ENCODE peak calls at places on chromosomes 12 and 14, in nine cellular contexts. One of them, this sample, is unnamed.

GRCh38 chr12:121620328-121620891 is 5.9 kb upstream of the ORAI1 start:
- DNase-seq in ovary: no peak
- DNase-seq in NCI-H446: no peak
- DNase-seq in stimulated activated CD4-positive, alpha-beta T cell treated with anti-CD3 and anti-CD28 coated beads, Interleukin-15, amount 100 ng/mL, for 48 hours: no peak
- DNase-seq in cardiac septum: no peak
- DNase-seq in iPS DF 19.7: no peak
- DNase-seq in head of caudate nucleus: no peak
- DNase-seq in CD4-positive, alpha-beta T cell: no peak
- DNase-seq in NCI-H345: no peak
- DNase-seq in this sample: no peak

GRCh38 chr12:121451931-121452330 is 52.0 kb downstream of the RNF34 start:
- DNase-seq in ovary: no peak
- DNase-seq in NCI-H446: no peak
- DNase-seq in stimulated activated CD4-positive, alpha-beta T cell treated with anti-CD3 and anti-CD28 coated beads, Interleukin-15, amount 100 ng/mL, for 48 hours: no peak
- DNase-seq in cardiac septum: no peak
- DNase-seq in iPS DF 19.7: no peak
- DNase-seq in head of caudate nucleus: no peak
- DNase-seq in CD4-positive, alpha-beta T cell: no peak
- DNase-seq in NCI-H345: no peak
- DNase-seq in this sample: no peak

GRCh38 chr12:27296674-27297073 is 36.0 kb upstream of the BMAL2 start:
- DNase-seq in ovary: no peak
- DNase-seq in NCI-H446: no peak
- DNase-seq in stimulated activated CD4-positive, alpha-beta T cell treated with anti-CD3 and anti-CD28 coated beads, Interleukin-15, amount 100 ng/mL, for 48 hours: no peak
- DNase-seq in cardiac septum: no peak
- DNase-seq in iPS DF 19.7: no peak
- DNase-seq in head of caudate nucleus: no peak
- DNase-seq in CD4-positive, alpha-beta T cell: no peak
- DNase-seq in NCI-H345: no peak
- DNase-seq in this sample: no peak

GRCh38 chr14:94144765-94145164 is 15.4 kb upstream of the IFI27L2 start:
- DNase-seq in ovary: no peak
- DNase-seq in NCI-H446: no peak
- DNase-seq in stimulated activated CD4-positive, alpha-beta T cell treated with anti-CD3 and anti-CD28 coated beads, Interleukin-15, amount 100 ng/mL, for 48 hours: no peak
- DNase-seq in cardiac septum: no peak
- DNase-seq in iPS DF 19.7: peak; percentile 67
- DNase-seq in head of caudate nucleus: no peak
- DNase-seq in CD4-positive, alpha-beta T cell: no peak
- DNase-seq in NCI-H345: no peak
- DNase-seq in this sample: no peak

GRCh38 chr14:75399819-75400678 is 27.8 kb upstream of the JDP2 start:
- DNase-seq in ovary: peak; percentile 60
- DNase-seq in NCI-H446: peak; percentile 87
- DNase-seq in stimulated activated CD4-positive, alpha-beta T cell treated with anti-CD3 and anti-CD28 coated beads, Interleukin-15, amount 100 ng/mL, for 48 hours: no peak
- DNase-seq in cardiac septum: peak; percentile 92
- DNase-seq in iPS DF 19.7: no peak
- DNase-seq in head of caudate nucleus: peak; percentile 85
- DNase-seq in CD4-positive, alpha-beta T cell: no peak
- DNase-seq in NCI-H345: peak; percentile 99
- DNase-seq in this sample: peak; percentile 76

GRCh38 chr12:98470469-98471082 is 44.8 kb upstream of the TMPO start:
- DNase-seq in ovary: no peak
- DNase-seq in NCI-H446: no peak
- DNase-seq in stimulated activated CD4-positive, alpha-beta T cell treated with anti-CD3 and anti-CD28 coated beads, Interleukin-15, amount 100 ng/mL, for 48 hours: no peak
- DNase-seq in cardiac septum: no peak
- DNase-seq in iPS DF 19.7: no peak
- DNase-seq in head of caudate nucleus: no peak
- DNase-seq in CD4-positive, alpha-beta T cell: no peak
- DNase-seq in NCI-H345: no peak
- DNase-seq in this sample: no peak

GRCh38 chr14:78335531-78335930 is 165.4 kb downstream of the NRXN3 start:
- DNase-seq in ovary: no peak
- DNase-seq in NCI-H446: no peak
- DNase-seq in stimulated activated CD4-positive, alpha-beta T cell treated with anti-CD3 and anti-CD28 coated beads, Interleukin-15, amount 100 ng/mL, for 48 hours: no peak
- DNase-seq in cardiac septum: no peak
- DNase-seq in iPS DF 19.7: no peak
- DNase-seq in head of caudate nucleus: no peak
- DNase-seq in CD4-positive, alpha-beta T cell: no peak
- DNase-seq in NCI-H345: no peak
- DNase-seq in this sample: no peak

GRCh38 chr12:180445-180844 is 33.5 kb downstream of the SLC6A12 start:
- DNase-seq in ovary: no peak
- DNase-seq in NCI-H446: no peak
- DNase-seq in stimulated activated CD4-positive, alpha-beta T cell treated with anti-CD3 and anti-CD28 coated beads, Interleukin-15, amount 100 ng/mL, for 48 hours: no peak
- DNase-seq in cardiac septum: no peak
- DNase-seq in iPS DF 19.7: no peak
- DNase-seq in head of caudate nucleus: peak; percentile 39
- DNase-seq in CD4-positive, alpha-beta T cell: no peak
- DNase-seq in NCI-H345: no peak
- DNase-seq in this sample: no peak

GRCh38 chr12:7966558-7966957 is 30.6 kb upstream of the SLC2A3 start:
- DNase-seq in ovary: no peak
- DNase-seq in NCI-H446: no peak
- DNase-seq in stimulated activated CD4-positive, alpha-beta T cell treated with anti-CD3 and anti-CD28 coated beads, Interleukin-15, amount 100 ng/mL, for 48 hours: peak; percentile 21
- DNase-seq in cardiac septum: no peak
- DNase-seq in iPS DF 19.7: no peak
- DNase-seq in head of caudate nucleus: peak; percentile 14
- DNase-seq in CD4-positive, alpha-beta T cell: no peak
- DNase-seq in NCI-H345: no peak
- DNase-seq in this sample: no peak

GRCh38 chr14:49550284-49551184 is 35.6 kb downstream of the RPS29 start:
- DNase-seq in ovary: no peak
- DNase-seq in NCI-H446: no peak
- DNase-seq in stimulated activated CD4-positive, alpha-beta T cell treated with anti-CD3 and anti-CD28 coated beads, Interleukin-15, amount 100 ng/mL, for 48 hours: no peak
- DNase-seq in cardiac septum: no peak
- DNase-seq in iPS DF 19.7: no peak
- DNase-seq in head of caudate nucleus: no peak
- DNase-seq in CD4-positive, alpha-beta T cell: no peak
- DNase-seq in NCI-H345: peak; percentile 17
- DNase-seq in this sample: peak; percentile 39

GRCh38 chr12:98532687-98533304 is 17.4 kb downstream of the TMPO start:
- DNase-seq in ovary: no peak
- DNase-seq in NCI-H446: no peak
- DNase-seq in stimulated activated CD4-positive, alpha-beta T cell treated with anti-CD3 and anti-CD28 coated beads, Interleukin-15, amount 100 ng/mL, for 48 hours: no peak
- DNase-seq in cardiac septum: no peak
- DNase-seq in iPS DF 19.7: no peak
- DNase-seq in head of caudate nucleus: no peak
- DNase-seq in CD4-positive, alpha-beta T cell: no peak
- DNase-seq in NCI-H345: peak; percentile 50
- DNase-seq in this sample: peak; percentile 30

GRCh38 chr12:90543841-90544240 is 411.1 kb downstream of the CCER1 start:
- DNase-seq in ovary: no peak
- DNase-seq in NCI-H446: no peak
- DNase-seq in stimulated activated CD4-positive, alpha-beta T cell treated with anti-CD3 and anti-CD28 coated beads, Interleukin-15, amount 100 ng/mL, for 48 hours: no peak
- DNase-seq in cardiac septum: no peak
- DNase-seq in iPS DF 19.7: no peak
- DNase-seq in head of caudate nucleus: no peak
- DNase-seq in CD4-positive, alpha-beta T cell: no peak
- DNase-seq in NCI-H345: no peak
- DNase-seq in this sample: peak; percentile 12

GRCh38 chr12:43444940-43445564 is 107.0 kb downstream of the ADAMTS20 start:
- DNase-seq in ovary: no peak
- DNase-seq in NCI-H446: peak; percentile 23
- DNase-seq in stimulated activated CD4-positive, alpha-beta T cell treated with anti-CD3 and anti-CD28 coated beads, Interleukin-15, amount 100 ng/mL, for 48 hours: peak; percentile 38
- DNase-seq in cardiac septum: no peak
- DNase-seq in iPS DF 19.7: peak; percentile 5
- DNase-seq in head of caudate nucleus: peak; percentile 70
- DNase-seq in CD4-positive, alpha-beta T cell: peak; percentile 25
- DNase-seq in NCI-H345: no peak
- DNase-seq in this sample: peak; percentile 32

GRCh38 chr14:95504135-95505029 is 12.1 kb downstream of the SYNE3 start:
- DNase-seq in ovary: no peak
- DNase-seq in NCI-H446: no peak
- DNase-seq in stimulated activated CD4-positive, alpha-beta T cell treated with anti-CD3 and anti-CD28 coated beads, Interleukin-15, amount 100 ng/mL, for 48 hours: no peak
- DNase-seq in cardiac septum: no peak
- DNase-seq in iPS DF 19.7: no peak
- DNase-seq in head of caudate nucleus: no peak
- DNase-seq in CD4-positive, alpha-beta T cell: no peak
- DNase-seq in NCI-H345: no peak
- DNase-seq in this sample: peak; percentile 78

GRCh38 chr12:94875525-94875924 is 128.0 kb downstream of the NDUFA12 start:
- DNase-seq in ovary: no peak
- DNase-seq in NCI-H446: no peak
- DNase-seq in stimulated activated CD4-positive, alpha-beta T cell treated with anti-CD3 and anti-CD28 coated beads, Interleukin-15, amount 100 ng/mL, for 48 hours: no peak
- DNase-seq in cardiac septum: no peak
- DNase-seq in iPS DF 19.7: peak; percentile 35
- DNase-seq in head of caudate nucleus: no peak
- DNase-seq in CD4-positive, alpha-beta T cell: no peak
- DNase-seq in NCI-H345: peak; percentile 36
- DNase-seq in this sample: no peak

GRCh38 chr12:102567031-102567985 is 86.9 kb upstream of the IGF1 start:
- DNase-seq in ovary: no peak
- DNase-seq in NCI-H446: no peak
- DNase-seq in stimulated activated CD4-positive, alpha-beta T cell treated with anti-CD3 and anti-CD28 coated beads, Interleukin-15, amount 100 ng/mL, for 48 hours: no peak
- DNase-seq in cardiac septum: no peak
- DNase-seq in iPS DF 19.7: no peak
- DNase-seq in head of caudate nucleus: no peak
- DNase-seq in CD4-positive, alpha-beta T cell: no peak
- DNase-seq in NCI-H345: no peak
- DNase-seq in this sample: peak; percentile 61

GRCh38 chr14:33998263-33998662 is 47.4 kb upstream of the EGLN3 start:
- DNase-seq in ovary: no peak
- DNase-seq in NCI-H446: no peak
- DNase-seq in stimulated activated CD4-positive, alpha-beta T cell treated with anti-CD3 and anti-CD28 coated beads, Interleukin-15, amount 100 ng/mL, for 48 hours: no peak
- DNase-seq in cardiac septum: no peak
- DNase-seq in iPS DF 19.7: no peak
- DNase-seq in head of caudate nucleus: no peak
- DNase-seq in CD4-positive, alpha-beta T cell: no peak
- DNase-seq in NCI-H345: no peak
- DNase-seq in this sample: no peak

GRCh38 chr14:41873379-41874034 is 266.8 kb downstream of the LRFN5 start:
- DNase-seq in ovary: no peak
- DNase-seq in NCI-H446: no peak
- DNase-seq in stimulated activated CD4-positive, alpha-beta T cell treated with anti-CD3 and anti-CD28 coated beads, Interleukin-15, amount 100 ng/mL, for 48 hours: no peak
- DNase-seq in cardiac septum: no peak
- DNase-seq in iPS DF 19.7: no peak
- DNase-seq in head of caudate nucleus: no peak
- DNase-seq in CD4-positive, alpha-beta T cell: no peak
- DNase-seq in NCI-H345: no peak
- DNase-seq in this sample: peak; percentile 66

GRCh38 chr12:131506426-131506825 is 204.5 kb upstream of the SFSWAP start:
- DNase-seq in ovary: no peak
- DNase-seq in NCI-H446: no peak
- DNase-seq in stimulated activated CD4-positive, alpha-beta T cell treated with anti-CD3 and anti-CD28 coated beads, Interleukin-15, amount 100 ng/mL, for 48 hours: no peak
- DNase-seq in cardiac septum: no peak
- DNase-seq in iPS DF 19.7: no peak
- DNase-seq in head of caudate nucleus: no peak
- DNase-seq in CD4-positive, alpha-beta T cell: no peak
- DNase-seq in NCI-H345: no peak
- DNase-seq in this sample: no peak

GRCh38 chr12:48414046-48414445 is 58.3 kb upstream of the ANP32D start:
- DNase-seq in ovary: no peak
- DNase-seq in NCI-H446: no peak
- DNase-seq in stimulated activated CD4-positive, alpha-beta T cell treated with anti-CD3 and anti-CD28 coated beads, Interleukin-15, amount 100 ng/mL, for 48 hours: no peak
- DNase-seq in cardiac septum: no peak
- DNase-seq in iPS DF 19.7: no peak
- DNase-seq in head of caudate nucleus: peak; percentile 31
- DNase-seq in CD4-positive, alpha-beta T cell: no peak
- DNase-seq in NCI-H345: no peak
- DNase-seq in this sample: no peak

GRCh38 chr14:71362920-71363584 is 455.8 kb downstream of the PCNX1 start:
- DNase-seq in ovary: no peak
- DNase-seq in NCI-H446: peak; percentile 51
- DNase-seq in stimulated activated CD4-positive, alpha-beta T cell treated with anti-CD3 and anti-CD28 coated beads, Interleukin-15, amount 100 ng/mL, for 48 hours: no peak
- DNase-seq in cardiac septum: no peak
- DNase-seq in iPS DF 19.7: no peak
- DNase-seq in head of caudate nucleus: no peak
- DNase-seq in CD4-positive, alpha-beta T cell: no peak
- DNase-seq in NCI-H345: no peak
- DNase-seq in this sample: peak; percentile 72

GRCh38 chr14:69652942-69653680 is 41.7 kb downstream of the SUSD6 start:
- DNase-seq in ovary: no peak
- DNase-seq in NCI-H446: no peak
- DNase-seq in stimulated activated CD4-positive, alpha-beta T cell treated with anti-CD3 and anti-CD28 coated beads, Interleukin-15, amount 100 ng/mL, for 48 hours: no peak
- DNase-seq in cardiac septum: no peak
- DNase-seq in iPS DF 19.7: no peak
- DNase-seq in head of caudate nucleus: peak; percentile 16
- DNase-seq in CD4-positive, alpha-beta T cell: no peak
- DNase-seq in NCI-H345: no peak
- DNase-seq in this sample: no peak

GRCh38 chr14:99552572-99553216 is 51.3 kb downstream of the CCDC85C start:
- DNase-seq in ovary: no peak
- DNase-seq in NCI-H446: no peak
- DNase-seq in stimulated activated CD4-positive, alpha-beta T cell treated with anti-CD3 and anti-CD28 coated beads, Interleukin-15, amount 100 ng/mL, for 48 hours: no peak
- DNase-seq in cardiac septum: no peak
- DNase-seq in iPS DF 19.7: no peak
- DNase-seq in head of caudate nucleus: no peak
- DNase-seq in CD4-positive, alpha-beta T cell: no peak
- DNase-seq in NCI-H345: no peak
- DNase-seq in this sample: no peak

GRCh38 chr12:49750027-49750977 is 8.9 kb downstream of the TMBIM6 start:
- DNase-seq in ovary: no peak
- DNase-seq in NCI-H446: no peak
- DNase-seq in stimulated activated CD4-positive, alpha-beta T cell treated with anti-CD3 and anti-CD28 coated beads, Interleukin-15, amount 100 ng/mL, for 48 hours: peak; percentile 57
- DNase-seq in cardiac septum: no peak
- DNase-seq in iPS DF 19.7: no peak
- DNase-seq in head of caudate nucleus: no peak
- DNase-seq in CD4-positive, alpha-beta T cell: no peak
- DNase-seq in NCI-H345: no peak
- DNase-seq in this sample: peak; percentile 86

GRCh38 chr14:48527832-48528231 is 852.4 kb upstream of the MDGA2 start:
- DNase-seq in ovary: no peak
- DNase-seq in NCI-H446: no peak
- DNase-seq in stimulated activated CD4-positive, alpha-beta T cell treated with anti-CD3 and anti-CD28 coated beads, Interleukin-15, amount 100 ng/mL, for 48 hours: no peak
- DNase-seq in cardiac septum: no peak
- DNase-seq in iPS DF 19.7: no peak
- DNase-seq in head of caudate nucleus: no peak
- DNase-seq in CD4-positive, alpha-beta T cell: no peak
- DNase-seq in NCI-H345: no peak
- DNase-seq in this sample: no peak

GRCh38 chr12:6200266-6201198 is at the start of gene CD9:
- DNase-seq in ovary: peak; percentile 54
- DNase-seq in NCI-H446: no peak
- DNase-seq in stimulated activated CD4-positive, alpha-beta T cell treated with anti-CD3 and anti-CD28 coated beads, Interleukin-15, amount 100 ng/mL, for 48 hours: peak; percentile 19
- DNase-seq in cardiac septum: no peak
- DNase-seq in iPS DF 19.7: no peak
- DNase-seq in head of caudate nucleus: peak; percentile 60
- DNase-seq in CD4-positive, alpha-beta T cell: no peak
- DNase-seq in NCI-H345: peak; percentile 68
- DNase-seq in this sample: peak; percentile 61

GRCh38 chr14:79836577-79836976 is 374.7 kb downstream of the DIO2 start:
- DNase-seq in ovary: no peak
- DNase-seq in NCI-H446: no peak
- DNase-seq in stimulated activated CD4-positive, alpha-beta T cell treated with anti-CD3 and anti-CD28 coated beads, Interleukin-15, amount 100 ng/mL, for 48 hours: no peak
- DNase-seq in cardiac septum: no peak
- DNase-seq in iPS DF 19.7: no peak
- DNase-seq in head of caudate nucleus: no peak
- DNase-seq in CD4-positive, alpha-beta T cell: no peak
- DNase-seq in NCI-H345: no peak
- DNase-seq in this sample: no peak

GRCh38 chr12:49039421-49040363 is 20.9 kb downstream of the KMT2D start:
- DNase-seq in ovary: peak; percentile 27
- DNase-seq in NCI-H446: no peak
- DNase-seq in stimulated activated CD4-positive, alpha-beta T cell treated with anti-CD3 and anti-CD28 coated beads, Interleukin-15, amount 100 ng/mL, for 48 hours: no peak
- DNase-seq in cardiac septum: no peak
- DNase-seq in iPS DF 19.7: no peak
- DNase-seq in head of caudate nucleus: no peak
- DNase-seq in CD4-positive, alpha-beta T cell: no peak
- DNase-seq in NCI-H345: no peak
- DNase-seq in this sample: no peak

GRCh38 chr14:55730602-55731001 is 150.6 kb downstream of the KTN1 start:
- DNase-seq in ovary: no peak
- DNase-seq in NCI-H446: no peak
- DNase-seq in stimulated activated CD4-positive, alpha-beta T cell treated with anti-CD3 and anti-CD28 coated beads, Interleukin-15, amount 100 ng/mL, for 48 hours: no peak
- DNase-seq in cardiac septum: no peak
- DNase-seq in iPS DF 19.7: no peak
- DNase-seq in head of caudate nucleus: no peak
- DNase-seq in CD4-positive, alpha-beta T cell: no peak
- DNase-seq in NCI-H345: no peak
- DNase-seq in this sample: no peak

GRCh38 chr12:9751204-9752144 is 9.2 kb downstream of the CD69 start:
- DNase-seq in ovary: no peak
- DNase-seq in NCI-H446: no peak
- DNase-seq in stimulated activated CD4-positive, alpha-beta T cell treated with anti-CD3 and anti-CD28 coated beads, Interleukin-15, amount 100 ng/mL, for 48 hours: no peak
- DNase-seq in cardiac septum: no peak
- DNase-seq in iPS DF 19.7: no peak
- DNase-seq in head of caudate nucleus: no peak
- DNase-seq in CD4-positive, alpha-beta T cell: no peak
- DNase-seq in NCI-H345: peak; percentile 2
- DNase-seq in this sample: peak; percentile 22

GRCh38 chr12:51848843-51849735 is 571 bp upstream of the FIGNL2 start:
- DNase-seq in ovary: no peak
- DNase-seq in NCI-H446: no peak
- DNase-seq in stimulated activated CD4-positive, alpha-beta T cell treated with anti-CD3 and anti-CD28 coated beads, Interleukin-15, amount 100 ng/mL, for 48 hours: no peak
- DNase-seq in cardiac septum: no peak
- DNase-seq in iPS DF 19.7: no peak
- DNase-seq in head of caudate nucleus: no peak
- DNase-seq in CD4-positive, alpha-beta T cell: no peak
- DNase-seq in NCI-H345: no peak
- DNase-seq in this sample: no peak